ENCODE peak calls at places on chromosomes 11 and 22, in eight cellular contexts. One of them, this sample, is unnamed.

GRCh38 chr11:73159297-73159696 is 17.2 kb upstream of the FCHSD2 start:
- DNase-seq in GDM1: no peak
- DNase-seq in mesothelial cell of epicardium: no peak
- DNase-seq in cardiac fibroblast: no peak
- DNase-seq in right cardiac atrium: no peak
- DNase-seq in fibroblast of pulmonary artery: no peak
- DNase-seq in stimulated activated naive B cell treated with anti-CD40 and anti-IgM and Interleukin-4, amounts not matched to agents 10 μg/mL and 1 μg/mL and 100 μg/mL, for 72 hours: no peak
- DNase-seq in astrocyte of the hippocampus: no peak
- DNase-seq in this sample: no peak

GRCh38 chr11:6523253-6523652 is 26.2 kb downstream of the DNHD1 start:
- DNase-seq in GDM1: no peak
- DNase-seq in cardiac fibroblast: peak; percentile 69
- DNase-seq in fibroblast of pulmonary artery: peak; percentile 39
- DNase-seq in stimulated activated naive B cell treated with anti-CD40 and anti-IgM and Interleukin-4, amounts not matched to agents 10 μg/mL and 1 μg/mL and 100 μg/mL, for 72 hours: no peak
- DNase-seq in astrocyte of the hippocampus: peak; percentile 37
- DNase-seq in mesothelial cell of epicardium: no peak
- DNase-seq in right cardiac atrium: no peak
- DNase-seq in this sample: peak; percentile 40

GRCh38 chr11:94794287-94795168 is 26.4 kb downstream of the AMOTL1 start:
- DNase-seq in astrocyte of the hippocampus: peak; percentile 88
- DNase-seq in right cardiac atrium: peak; percentile 81
- DNase-seq in fibroblast of pulmonary artery: peak; percentile 98
- DNase-seq in mesothelial cell of epicardium: no peak
- DNase-seq in GDM1: no peak
- DNase-seq in stimulated activated naive B cell treated with anti-CD40 and anti-IgM and Interleukin-4, amounts not matched to agents 10 μg/mL and 1 μg/mL and 100 μg/mL, for 72 hours: no peak
- DNase-seq in cardiac fibroblast: peak; percentile 99
- DNase-seq in this sample: peak; percentile 96

GRCh38 chr22:29216011-29216872 is 10.5 kb downstream of the EMID1 start:
- DNase-seq in astrocyte of the hippocampus: no peak
- DNase-seq in GDM1: no peak
- DNase-seq in stimulated activated naive B cell treated with anti-CD40 and anti-IgM and Interleukin-4, amounts not matched to agents 10 μg/mL and 1 μg/mL and 100 μg/mL, for 72 hours: no peak
- DNase-seq in right cardiac atrium: no peak
- DNase-seq in mesothelial cell of epicardium: no peak
- DNase-seq in cardiac fibroblast: no peak
- DNase-seq in fibroblast of pulmonary artery: no peak
- DNase-seq in this sample: no peak

GRCh38 chr11:126636911-126637799 is 281.7 kb downstream of the ST3GAL4 start:
- DNase-seq in mesothelial cell of epicardium: no peak
- DNase-seq in right cardiac atrium: no peak
- DNase-seq in cardiac fibroblast: peak; percentile 42
- DNase-seq in GDM1: no peak
- DNase-seq in fibroblast of pulmonary artery: peak; percentile 26
- DNase-seq in stimulated activated naive B cell treated with anti-CD40 and anti-IgM and Interleukin-4, amounts not matched to agents 10 μg/mL and 1 μg/mL and 100 μg/mL, for 72 hours: no peak
- DNase-seq in astrocyte of the hippocampus: peak; percentile 62
- DNase-seq in this sample: peak; percentile 57

GRCh38 chr11:55661901-55662300 is at the start of gene OR4C6:
- DNase-seq in stimulated activated naive B cell treated with anti-CD40 and anti-IgM and Interleukin-4, amounts not matched to agents 10 μg/mL and 1 μg/mL and 100 μg/mL, for 72 hours: no peak
- DNase-seq in cardiac fibroblast: no peak
- DNase-seq in mesothelial cell of epicardium: no peak
- DNase-seq in fibroblast of pulmonary artery: no peak
- DNase-seq in GDM1: no peak
- DNase-seq in right cardiac atrium: no peak
- DNase-seq in astrocyte of the hippocampus: no peak
- DNase-seq in this sample: no peak

GRCh38 chr11:102111011-102111786 is 952 bp downstream of the YAP1 start:
- DNase-seq in right cardiac atrium: peak; percentile 75
- DNase-seq in stimulated activated naive B cell treated with anti-CD40 and anti-IgM and Interleukin-4, amounts not matched to agents 10 μg/mL and 1 μg/mL and 100 μg/mL, for 72 hours: no peak
- DNase-seq in cardiac fibroblast: peak; percentile 83
- DNase-seq in GDM1: no peak
- DNase-seq in mesothelial cell of epicardium: peak; percentile 87
- DNase-seq in astrocyte of the hippocampus: peak; percentile 95
- DNase-seq in fibroblast of pulmonary artery: peak; percentile 92
- DNase-seq in this sample: peak; percentile 94

GRCh38 chr11:130653838-130654601 is 205.6 kb downstream of the ADAMTS15 start:
- DNase-seq in stimulated activated naive B cell treated with anti-CD40 and anti-IgM and Interleukin-4, amounts not matched to agents 10 μg/mL and 1 μg/mL and 100 μg/mL, for 72 hours: no peak
- DNase-seq in right cardiac atrium: peak; percentile 90
- DNase-seq in cardiac fibroblast: peak; percentile 46
- DNase-seq in fibroblast of pulmonary artery: peak; percentile 82
- DNase-seq in astrocyte of the hippocampus: peak; percentile 85
- DNase-seq in mesothelial cell of epicardium: no peak
- DNase-seq in GDM1: no peak
- DNase-seq in this sample: peak; percentile 76

GRCh38 chr22:35071784-35072183 is 5.8 kb downstream of the ISX start:
- DNase-seq in astrocyte of the hippocampus: no peak
- DNase-seq in fibroblast of pulmonary artery: no peak
- DNase-seq in stimulated activated naive B cell treated with anti-CD40 and anti-IgM and Interleukin-4, amounts not matched to agents 10 μg/mL and 1 μg/mL and 100 μg/mL, for 72 hours: no peak
- DNase-seq in cardiac fibroblast: no peak
- DNase-seq in right cardiac atrium: no peak
- DNase-seq in mesothelial cell of epicardium: no peak
- DNase-seq in GDM1: no peak
- DNase-seq in this sample: no peak

GRCh38 chr22:39942433-39943213 is 17.6 kb upstream of the TMA7B start:
- DNase-seq in stimulated activated naive B cell treated with anti-CD40 and anti-IgM and Interleukin-4, amounts not matched to agents 10 μg/mL and 1 μg/mL and 100 μg/mL, for 72 hours: no peak
- DNase-seq in right cardiac atrium: no peak
- DNase-seq in fibroblast of pulmonary artery: no peak
- DNase-seq in mesothelial cell of epicardium: no peak
- DNase-seq in cardiac fibroblast: no peak
- DNase-seq in GDM1: no peak
- DNase-seq in astrocyte of the hippocampus: no peak
- DNase-seq in this sample: no peak

GRCh38 chr11:46327829-46328228 is 19.4 kb upstream of the DGKZ start:
- DNase-seq in GDM1: no peak
- DNase-seq in right cardiac atrium: no peak
- DNase-seq in astrocyte of the hippocampus: no peak
- DNase-seq in cardiac fibroblast: no peak
- DNase-seq in stimulated activated naive B cell treated with anti-CD40 and anti-IgM and Interleukin-4, amounts not matched to agents 10 μg/mL and 1 μg/mL and 100 μg/mL, for 72 hours: no peak
- DNase-seq in fibroblast of pulmonary artery: no peak
- DNase-seq in mesothelial cell of epicardium: no peak
- DNase-seq in this sample: peak; percentile 39

GRCh38 chr11:34654491-34655334 is 33.8 kb downstream of the EHF start:
- DNase-seq in right cardiac atrium: peak; percentile 79
- DNase-seq in fibroblast of pulmonary artery: peak; percentile 85
- DNase-seq in mesothelial cell of epicardium: no peak
- DNase-seq in GDM1: no peak
- DNase-seq in stimulated activated naive B cell treated with anti-CD40 and anti-IgM and Interleukin-4, amounts not matched to agents 10 μg/mL and 1 μg/mL and 100 μg/mL, for 72 hours: no peak
- DNase-seq in astrocyte of the hippocampus: peak; percentile 53
- DNase-seq in cardiac fibroblast: peak; percentile 93
- DNase-seq in this sample: peak; percentile 91

GRCh38 chr11:6022954-6023353 is 7.6 kb downstream of the OR56A1 start:
- DNase-seq in fibroblast of pulmonary artery: peak; percentile 73
- DNase-seq in GDM1: peak; percentile 0
- DNase-seq in astrocyte of the hippocampus: peak; percentile 48
- DNase-seq in right cardiac atrium: no peak
- DNase-seq in cardiac fibroblast: peak; percentile 65
- DNase-seq in mesothelial cell of epicardium: no peak
- DNase-seq in stimulated activated naive B cell treated with anti-CD40 and anti-IgM and Interleukin-4, amounts not matched to agents 10 μg/mL and 1 μg/mL and 100 μg/mL, for 72 hours: no peak
- DNase-seq in this sample: peak; percentile 5

GRCh38 chr11:107590460-107591097 is 368 bp upstream of the ELMOD1 start:
- DNase-seq in right cardiac atrium: no peak
- DNase-seq in cardiac fibroblast: no peak
- DNase-seq in astrocyte of the hippocampus: peak; percentile 20
- DNase-seq in GDM1: no peak
- DNase-seq in mesothelial cell of epicardium: no peak
- DNase-seq in fibroblast of pulmonary artery: no peak
- DNase-seq in stimulated activated naive B cell treated with anti-CD40 and anti-IgM and Interleukin-4, amounts not matched to agents 10 μg/mL and 1 μg/mL and 100 μg/mL, for 72 hours: no peak
- DNase-seq in this sample: peak; percentile 12

GRCh38 chr11:64356498-64357411 is 2.2 kb upstream of the RPS6KA4 start:
- DNase-seq in GDM1: peak; percentile 16
- DNase-seq in mesothelial cell of epicardium: no peak
- DNase-seq in astrocyte of the hippocampus: peak; percentile 56
- DNase-seq in fibroblast of pulmonary artery: peak; percentile 48
- DNase-seq in right cardiac atrium: no peak
- DNase-seq in cardiac fibroblast: peak; percentile 57
- DNase-seq in stimulated activated naive B cell treated with anti-CD40 and anti-IgM and Interleukin-4, amounts not matched to agents 10 μg/mL and 1 μg/mL and 100 μg/mL, for 72 hours: no peak
- DNase-seq in this sample: peak; percentile 45

GRCh38 chr11:10800292-10800691 is 8.4 kb downstream of the EIF4G2 start:
- DNase-seq in cardiac fibroblast: no peak
- DNase-seq in GDM1: no peak
- DNase-seq in stimulated activated naive B cell treated with anti-CD40 and anti-IgM and Interleukin-4, amounts not matched to agents 10 μg/mL and 1 μg/mL and 100 μg/mL, for 72 hours: no peak
- DNase-seq in mesothelial cell of epicardium: no peak
- DNase-seq in astrocyte of the hippocampus: no peak
- DNase-seq in fibroblast of pulmonary artery: no peak
- DNase-seq in right cardiac atrium: no peak
- DNase-seq in this sample: no peak

GRCh38 chr22:40709752-40710413 is 30.6 kb downstream of the MCHR1 start:
- DNase-seq in cardiac fibroblast: no peak
- DNase-seq in GDM1: peak; percentile 37
- DNase-seq in astrocyte of the hippocampus: no peak
- DNase-seq in right cardiac atrium: peak; percentile 52
- DNase-seq in fibroblast of pulmonary artery: peak; percentile 46
- DNase-seq in mesothelial cell of epicardium: no peak
- DNase-seq in stimulated activated naive B cell treated with anti-CD40 and anti-IgM and Interleukin-4, amounts not matched to agents 10 μg/mL and 1 μg/mL and 100 μg/mL, for 72 hours: no peak
- DNase-seq in this sample: no peak

GRCh38 chr11:62242021-62242420 is at the start of gene SCGB1D2:
- DNase-seq in right cardiac atrium: peak; percentile 14
- DNase-seq in stimulated activated naive B cell treated with anti-CD40 and anti-IgM and Interleukin-4, amounts not matched to agents 10 μg/mL and 1 μg/mL and 100 μg/mL, for 72 hours: no peak
- DNase-seq in fibroblast of pulmonary artery: no peak
- DNase-seq in GDM1: no peak
- DNase-seq in cardiac fibroblast: no peak
- DNase-seq in mesothelial cell of epicardium: no peak
- DNase-seq in astrocyte of the hippocampus: peak; percentile 4
- DNase-seq in this sample: no peak

GRCh38 chr11:8127442-8127841 is 41.4 kb downstream of the RIC3 start:
- DNase-seq in cardiac fibroblast: no peak
- DNase-seq in mesothelial cell of epicardium: no peak
- DNase-seq in fibroblast of pulmonary artery: no peak
- DNase-seq in astrocyte of the hippocampus: no peak
- DNase-seq in right cardiac atrium: no peak
- DNase-seq in stimulated activated naive B cell treated with anti-CD40 and anti-IgM and Interleukin-4, amounts not matched to agents 10 μg/mL and 1 μg/mL and 100 μg/mL, for 72 hours: no peak
- DNase-seq in GDM1: no peak
- DNase-seq in this sample: no peak

GRCh38 chr11:13955971-13956421 is 6.5 kb upstream of the SPON1 start:
- DNase-seq in cardiac fibroblast: peak; percentile 80
- DNase-seq in stimulated activated naive B cell treated with anti-CD40 and anti-IgM and Interleukin-4, amounts not matched to agents 10 μg/mL and 1 μg/mL and 100 μg/mL, for 72 hours: peak; percentile 17
- DNase-seq in astrocyte of the hippocampus: peak; percentile 73
- DNase-seq in GDM1: no peak
- DNase-seq in fibroblast of pulmonary artery: peak; percentile 82
- DNase-seq in right cardiac atrium: peak; percentile 59
- DNase-seq in mesothelial cell of epicardium: no peak
- DNase-seq in this sample: peak; percentile 87

GRCh38 chr11:61602775-61603569 is 22.1 kb upstream of the SYT7 start:
- DNase-seq in right cardiac atrium: peak; percentile 85
- DNase-seq in GDM1: no peak
- DNase-seq in stimulated activated naive B cell treated with anti-CD40 and anti-IgM and Interleukin-4, amounts not matched to agents 10 μg/mL and 1 μg/mL and 100 μg/mL, for 72 hours: no peak
- DNase-seq in astrocyte of the hippocampus: peak; percentile 77
- DNase-seq in fibroblast of pulmonary artery: peak; percentile 91
- DNase-seq in cardiac fibroblast: peak; percentile 93
- DNase-seq in mesothelial cell of epicardium: no peak
- DNase-seq in this sample: peak; percentile 99

GRCh38 chr11:129144256-129144655 is 47.9 kb downstream of the ARHGAP32 start:
- DNase-seq in right cardiac atrium: no peak
- DNase-seq in cardiac fibroblast: peak; percentile 27
- DNase-seq in stimulated activated naive B cell treated with anti-CD40 and anti-IgM and Interleukin-4, amounts not matched to agents 10 μg/mL and 1 μg/mL and 100 μg/mL, for 72 hours: no peak
- DNase-seq in fibroblast of pulmonary artery: peak; percentile 9
- DNase-seq in astrocyte of the hippocampus: peak; percentile 47
- DNase-seq in mesothelial cell of epicardium: no peak
- DNase-seq in GDM1: no peak
- DNase-seq in this sample: no peak

GRCh38 chr22:26995222-26995621 is 337.8 kb downstream of the MIAT start:
- DNase-seq in stimulated activated naive B cell treated with anti-CD40 and anti-IgM and Interleukin-4, amounts not matched to agents 10 μg/mL and 1 μg/mL and 100 μg/mL, for 72 hours: no peak
- DNase-seq in astrocyte of the hippocampus: peak; percentile 19
- DNase-seq in GDM1: no peak
- DNase-seq in fibroblast of pulmonary artery: peak; percentile 2
- DNase-seq in right cardiac atrium: no peak
- DNase-seq in cardiac fibroblast: no peak
- DNase-seq in mesothelial cell of epicardium: no peak
- DNase-seq in this sample: no peak

GRCh38 chr22:42168476-42168875 is 37.9 kb upstream of the CYP2D6 start:
- DNase-seq in astrocyte of the hippocampus: no peak
- DNase-seq in right cardiac atrium: no peak
- DNase-seq in mesothelial cell of epicardium: no peak
- DNase-seq in cardiac fibroblast: no peak
- DNase-seq in fibroblast of pulmonary artery: no peak
- DNase-seq in stimulated activated naive B cell treated with anti-CD40 and anti-IgM and Interleukin-4, amounts not matched to agents 10 μg/mL and 1 μg/mL and 100 μg/mL, for 72 hours: no peak
- DNase-seq in GDM1: no peak
- DNase-seq in this sample: no peak

GRCh38 chr11:130904380-130904779 is 11.9 kb downstream of the SNX19 start:
- DNase-seq in fibroblast of pulmonary artery: peak; percentile 42
- DNase-seq in stimulated activated naive B cell treated with anti-CD40 and anti-IgM and Interleukin-4, amounts not matched to agents 10 μg/mL and 1 μg/mL and 100 μg/mL, for 72 hours: no peak
- DNase-seq in astrocyte of the hippocampus: peak; percentile 16
- DNase-seq in cardiac fibroblast: peak; percentile 40
- DNase-seq in mesothelial cell of epicardium: no peak
- DNase-seq in right cardiac atrium: no peak
- DNase-seq in GDM1: no peak
- DNase-seq in this sample: no peak

GRCh38 chr22:50276143-50276542 is 6.0 kb upstream of the MAPK11 start:
- DNase-seq in astrocyte of the hippocampus: peak; percentile 78
- DNase-seq in GDM1: peak; percentile 27
- DNase-seq in mesothelial cell of epicardium: no peak
- DNase-seq in stimulated activated naive B cell treated with anti-CD40 and anti-IgM and Interleukin-4, amounts not matched to agents 10 μg/mL and 1 μg/mL and 100 μg/mL, for 72 hours: no peak
- DNase-seq in fibroblast of pulmonary artery: peak; percentile 67
- DNase-seq in cardiac fibroblast: peak; percentile 56
- DNase-seq in right cardiac atrium: peak; percentile 67
- DNase-seq in this sample: peak; percentile 75

GRCh38 chr22:21064917-21065864 is 19.4 kb downstream of the LRRC74B start:
- DNase-seq in GDM1: no peak
- DNase-seq in fibroblast of pulmonary artery: no peak
- DNase-seq in mesothelial cell of epicardium: no peak
- DNase-seq in stimulated activated naive B cell treated with anti-CD40 and anti-IgM and Interleukin-4, amounts not matched to agents 10 μg/mL and 1 μg/mL and 100 μg/mL, for 72 hours: no peak
- DNase-seq in cardiac fibroblast: no peak
- DNase-seq in right cardiac atrium: no peak
- DNase-seq in astrocyte of the hippocampus: no peak
- DNase-seq in this sample: no peak

GRCh38 chr22:17726561-17727243 is 47.6 kb downstream of the BID start:
- DNase-seq in GDM1: peak; percentile 54
- DNase-seq in stimulated activated naive B cell treated with anti-CD40 and anti-IgM and Interleukin-4, amounts not matched to agents 10 μg/mL and 1 μg/mL and 100 μg/mL, for 72 hours: no peak
- DNase-seq in fibroblast of pulmonary artery: peak; percentile 17
- DNase-seq in mesothelial cell of epicardium: no peak
- DNase-seq in right cardiac atrium: no peak
- DNase-seq in astrocyte of the hippocampus: peak; percentile 55
- DNase-seq in cardiac fibroblast: peak; percentile 50
- DNase-seq in this sample: no peak

GRCh38 chr11:68936676-68937620 is 33.3 kb downstream of the IGHMBP2 start:
- DNase-seq in cardiac fibroblast: no peak
- DNase-seq in stimulated activated naive B cell treated with anti-CD40 and anti-IgM and Interleukin-4, amounts not matched to agents 10 μg/mL and 1 μg/mL and 100 μg/mL, for 72 hours: no peak
- DNase-seq in astrocyte of the hippocampus: no peak
- DNase-seq in fibroblast of pulmonary artery: no peak
- DNase-seq in right cardiac atrium: no peak
- DNase-seq in mesothelial cell of epicardium: no peak
- DNase-seq in GDM1: no peak
- DNase-seq in this sample: no peak

GRCh38 chr11:68574308-68574707 is 110.0 kb upstream of the GAL start:
- DNase-seq in GDM1: no peak
- DNase-seq in right cardiac atrium: no peak
- DNase-seq in fibroblast of pulmonary artery: peak; percentile 55
- DNase-seq in astrocyte of the hippocampus: peak; percentile 36
- DNase-seq in stimulated activated naive B cell treated with anti-CD40 and anti-IgM and Interleukin-4, amounts not matched to agents 10 μg/mL and 1 μg/mL and 100 μg/mL, for 72 hours: no peak
- DNase-seq in mesothelial cell of epicardium: no peak
- DNase-seq in cardiac fibroblast: peak; percentile 83
- DNase-seq in this sample: peak; percentile 32

GRCh38 chr22:31983911-31984661 is 39.8 kb downstream of the YWHAH start:
- DNase-seq in stimulated activated naive B cell treated with anti-CD40 and anti-IgM and Interleukin-4, amounts not matched to agents 10 μg/mL and 1 μg/mL and 100 μg/mL, for 72 hours: no peak
- DNase-seq in fibroblast of pulmonary artery: peak; percentile 46
- DNase-seq in right cardiac atrium: no peak
- DNase-seq in mesothelial cell of epicardium: no peak
- DNase-seq in astrocyte of the hippocampus: no peak
- DNase-seq in GDM1: no peak
- DNase-seq in cardiac fibroblast: no peak
- DNase-seq in this sample: no peak

GRCh38 chr22:22709719-22710445 is 65.5 kb downstream of the GGTLC2 start:
- DNase-seq in mesothelial cell of epicardium: no peak
- DNase-seq in astrocyte of the hippocampus: no peak
- DNase-seq in right cardiac atrium: no peak
- DNase-seq in cardiac fibroblast: no peak
- DNase-seq in stimulated activated naive B cell treated with anti-CD40 and anti-IgM and Interleukin-4, amounts not matched to agents 10 μg/mL and 1 μg/mL and 100 μg/mL, for 72 hours: no peak
- DNase-seq in fibroblast of pulmonary artery: no peak
- DNase-seq in GDM1: no peak
- DNase-seq in this sample: no peak

GRCh38 chr11:45180158-45180887 is 33.9 kb downstream of the PRDM11 start:
- DNase-seq in GDM1: no peak
- DNase-seq in stimulated activated naive B cell treated with anti-CD40 and anti-IgM and Interleukin-4, amounts not matched to agents 10 μg/mL and 1 μg/mL and 100 μg/mL, for 72 hours: peak; percentile 36
- DNase-seq in mesothelial cell of epicardium: peak; percentile 46
- DNase-seq in astrocyte of the hippocampus: peak; percentile 87
- DNase-seq in fibroblast of pulmonary artery: no peak
- DNase-seq in right cardiac atrium: peak; percentile 56
- DNase-seq in cardiac fibroblast: no peak
- DNase-seq in this sample: peak; percentile 22

GRCh38 chr22:30876221-30876751 is 92.3 kb downstream of the MORC2 start:
- DNase-seq in GDM1: no peak
- DNase-seq in right cardiac atrium: no peak
- DNase-seq in mesothelial cell of epicardium: no peak
- DNase-seq in astrocyte of the hippocampus: no peak
- DNase-seq in fibroblast of pulmonary artery: no peak
- DNase-seq in cardiac fibroblast: no peak
- DNase-seq in stimulated activated naive B cell treated with anti-CD40 and anti-IgM and Interleukin-4, amounts not matched to agents 10 μg/mL and 1 μg/mL and 100 μg/mL, for 72 hours: no peak
- DNase-seq in this sample: no peak

This sample was measured in foreskin fibroblast.